ENCODE peak calls at places on chromosomes 11 and 22, in nine cellular contexts. V is A673, P is foreskin fibroblast, B is GM12865, J is fibroblast of the aortic adventitia, U is A549, X is AG04450, C is GM23338, R is epithelial cell of proximal tubule. D is an unnamed sample.

GRCh38 chr22:49683032-49683431 is 144.6 kb downstream of the BRD1 start:
- DNase-seq in V (no peak), P (no peak), B (no peak), J (no peak), U (no peak), X (no peak), C (no peak), R (no peak), D (no peak)

GRCh38 chr22:35587896-35588295 is 29.2 kb downstream of the MB start:
- DNase-seq in V (no peak), P (no peak), B (no peak), J (no peak), U (no peak), X (no peak), C (no peak), R (no peak), D (no peak)

GRCh38 chr11:117673561-117673960 is 123.5 kb downstream of the DSCAML1 start:
- DNase-seq in V (no peak), P (no peak), B (no peak), J (no peak), U (no peak), X (no peak), C (no peak), R (no peak), D (no peak)

GRCh38 chr11:108871867-108872266 is 207.0 kb downstream of the DDX10 start:
- DNase-seq in V (no peak), P (peak; percentile 36), B (no peak), J (peak; percentile 39), U (no peak), X (no peak), C (no peak), R (no peak), D (no peak)

GRCh38 chr22:29816980-29817379 is 21.1 kb downstream of the ASCC2 start:
- DNase-seq in V (no peak), P (peak; percentile 28), B (no peak), J (no peak), U (no peak), X (no peak), C (no peak), R (no peak), D (no peak)

GRCh38 chr11:31779268-31779879 is 31.7 kb downstream of the PAX6 start:
- DNase-seq in V (no peak), P (peak; percentile 73), B (no peak), J (peak; percentile 73), U (no peak), X (peak; percentile 43), C (no peak), R (no peak), D (peak; percentile 50)

GRCh38 chr11:111694851-111695250 is 71.3 kb downstream of the PPP2R1B start:
- DNase-seq in V (no peak), P (peak; percentile 67), B (no peak), J (peak; percentile 80), U (peak; percentile 41), X (peak; percentile 92), C (no peak), R (peak; percentile 72), D (peak; percentile 90)

GRCh38 chr11:88352139-88352538 is 14.6 kb upstream of the CTSC start:
- DNase-seq in V (peak; percentile 70), P (peak; percentile 41), B (no peak), J (peak; percentile 73), U (no peak), X (no peak), C (no peak), R (no peak), D (peak; percentile 61)

GRCh38 chr11:108269583-108269982 is 46.7 kb downstream of the ATM start:
- DNase-seq in V (no peak), P (no peak), B (no peak), J (no peak), U (no peak), X (no peak), C (no peak), R (no peak), D (no peak)

GRCh38 chr11:100867601-100868000 is 180.5 kb downstream of the ARHGAP42 start:
- DNase-seq in V (no peak), P (no peak), B (no peak), J (no peak), U (no peak), X (no peak), C (no peak), R (peak; percentile 60), D (no peak)

GRCh38 chr11:35927067-35927466 is 16.8 kb upstream of the LDLRAD3 start:
- DNase-seq in V (peak; percentile 43), P (peak; percentile 7), B (no peak), J (no peak), U (no peak), X (no peak), C (no peak), R (no peak), D (no peak)
- H3K4me3 ChIP-seq in V (peak overlapping the region; percentile 4), P (no peak overlapping the region), B (no peak overlapping the region), J (no peak overlapping the region), U (no peak overlapping the region), X (no peak overlapping the region), C (no peak overlapping the region), R (no peak overlapping the region), D (no peak overlapping the region)

DNA sequence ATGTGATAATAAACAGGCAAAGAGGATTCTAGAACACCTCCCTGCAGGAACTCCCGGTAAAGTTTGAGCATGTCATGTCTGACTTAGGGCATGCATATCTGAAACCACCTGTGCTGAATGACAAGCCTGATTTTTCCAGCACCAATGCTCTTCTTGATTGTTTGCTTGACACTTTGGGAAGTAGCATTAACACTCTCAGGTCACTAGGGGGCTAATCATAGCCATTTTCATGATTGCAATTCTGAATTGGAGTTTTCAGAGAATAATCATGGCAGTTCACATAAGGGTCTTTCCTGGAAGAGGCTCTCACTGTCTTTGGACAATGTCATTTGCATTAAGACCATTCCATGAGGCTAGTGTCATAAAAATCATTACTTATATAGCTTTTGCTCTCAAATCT is 234.4 kb upstream of the MTNR1B start:
- DNase-seq in V (peak; percentile 46), P (no peak), B (no peak), J (no peak), U (no peak), X (no peak), C (peak; percentile 58), R (no peak), D (no peak)
- TF ChIP-seq CTCF in V (peak; percentile 58), P (peak; percentile 11), B (peak; percentile 29), J (no peak), U (no peak), X (peak; percentile 9), C (peak; percentile 60), R (peak; percentile 66), D (peak; percentile 50)

GRCh38 chr11:9577551-9577950 is 4.1 kb downstream of the WEE1 start:
- DNase-seq in V (no peak), P (peak; percentile 39), B (peak; percentile 38), J (peak; percentile 68), U (no peak), X (no peak), C (no peak), R (no peak), D (no peak)
- H3K4me3 ChIP-seq in V (peak overlapping the region; percentile 74), P (peak overlapping the region; percentile 83), B (peak overlapping the region; percentile 97), J (peak overlapping the region; percentile 82), U (peak overlapping the region; percentile 89), X (peak overlapping the region; percentile 82), C (peak overlapping the region; percentile 10), R (peak overlapping the region; percentile 83), D (peak overlapping the region; percentile 84)

GRCh38 chr11:12657981-12658380 is 16.2 kb upstream of the TEAD1 start:
- DNase-seq in V (no peak), P (no peak), B (no peak), J (no peak), U (no peak), X (no peak), C (no peak), R (no peak), D (no peak)

GRCh38 chr11:12655842-12656241 is 18.4 kb upstream of the TEAD1 start:
- DNase-seq in V (no peak), P (no peak), B (no peak), J (no peak), U (no peak), X (no peak), C (no peak), R (no peak), D (no peak)

GRCh38 chr11:12657336-12657735 is 16.9 kb upstream of the TEAD1 start:
- DNase-seq in V (no peak), P (no peak), B (no peak), J (no peak), U (no peak), X (no peak), C (no peak), R (no peak), D (no peak)

DNA sequence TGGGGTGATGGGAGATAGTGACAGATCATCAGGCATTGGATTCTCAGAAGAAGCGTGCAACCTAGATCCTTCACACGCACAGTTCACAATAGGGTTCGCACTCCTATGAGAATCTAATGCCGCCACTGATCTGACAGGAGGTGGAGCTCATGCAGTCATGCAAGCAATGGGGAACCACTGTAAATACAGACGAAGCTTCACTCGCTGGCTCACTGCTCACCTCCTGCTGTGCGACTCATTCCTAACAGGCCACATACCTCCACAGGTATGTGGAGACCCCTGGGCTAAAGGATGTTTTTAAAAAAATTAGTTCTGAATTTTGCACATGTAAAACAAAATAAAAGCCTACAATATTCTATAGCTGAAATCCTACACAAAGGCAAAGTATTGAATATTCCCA is 20.5 kb upstream of the TEAD1 start:
- DNase-seq in V (no peak), P (no peak), B (no peak), J (no peak), U (no peak), X (no peak), C (peak; percentile 64), R (no peak), D (no peak)
- TF ChIP-seq CTCF in V (no peak), P (no peak), B (no peak), J (no peak), U (no peak), X (no peak), C (peak; percentile 21), R (no peak), D (no peak)

DNA sequence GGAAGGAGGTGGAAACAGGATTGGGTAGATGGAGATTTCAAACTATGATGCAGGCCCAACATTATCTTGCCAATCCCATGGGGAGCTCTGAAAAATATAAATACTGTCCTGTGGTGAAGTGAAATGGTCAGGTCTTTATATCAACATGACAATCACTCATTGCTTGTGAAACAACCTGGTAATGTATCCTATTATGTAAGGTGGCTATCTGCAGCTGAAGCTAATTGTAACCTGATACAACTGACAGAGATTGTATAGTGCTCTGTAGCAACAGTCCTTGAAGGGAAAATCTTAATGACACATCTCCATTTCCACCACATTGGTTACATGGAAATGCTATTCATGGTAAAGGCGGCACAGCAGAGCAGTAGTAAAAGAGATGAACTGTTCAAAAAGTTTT is 20.7 kb upstream of the CHORDC1 start:
- DNase-seq in V (no peak), P (no peak), B (no peak), J (no peak), U (no peak), X (no peak), C (peak; percentile 37), R (no peak), D (no peak)
- H3K4me3 ChIP-seq in V (no peak overlapping the region), P (no peak overlapping the region), B (no peak overlapping the region), J (no peak overlapping the region), U (no peak overlapping the region), X (no peak overlapping the region), C (peak overlapping the region; percentile 0), R (no peak overlapping the region), D (no peak overlapping the region)